ENCODE peak calls at places on chromosome 10, in seven cellular contexts. A, B, P, D, Y, U and Z are unnamed samples.

GRCh38 chr10:120732643-120733313 is 118.4 kb upstream of the WDR11 start:
- DNase-seq in Y (no peak), U (peak; percentile 57), A (no peak), D (no peak), B (no peak), P (no peak), Z (no peak)

GRCh38 chr10:46523881-46524470 is 32.5 kb downstream of the GPRIN2 start:
- DNase-seq in P (peak; percentile 61), B (peak; percentile 57), A (no peak), D (no peak), U (no peak), Y (no peak), Z (peak; percentile 28)

GRCh38 chr10:114990991-114991390 is 53.0 kb downstream of the TRUB1 start:
- DNase-seq in B (no peak), D (no peak), A (no peak), P (no peak), Y (no peak), U (no peak), Z (no peak)

GRCh38 chr10:26112532-26112931 is 104.0 kb upstream of the GAD2 start:
- DNase-seq in D (no peak), P (no peak), B (no peak), U (no peak), Y (no peak), A (no peak), Z (no peak)

GRCh38 chr10:114684085-114684821 is 26.2 kb upstream of the ABLIM1 start:
- DNase-seq in B (peak; percentile 79), D (peak; percentile 38), A (no peak), Y (peak; percentile 50), P (no peak), U (peak; percentile 85), Z (peak; percentile 69)

GRCh38 chr10:92993671-92994304 is 66.8 kb upstream of the CYP26C1 start:
- DNase-seq in P (no peak), A (no peak), D (no peak), B (no peak), Y (no peak), U (no peak), Z (no peak)

GRCh38 chr10:11887381-11888227 is 64.4 kb downstream of the PROSER2 start:
- DNase-seq in A (no peak), D (peak; percentile 53), Y (no peak), P (peak; percentile 59), B (no peak), U (no peak), Z (no peak)

GRCh38 chr10:25113231-25114035 is 61.4 kb upstream of the GPR158 start:
- DNase-seq in A (peak; percentile 71), B (peak; percentile 64), P (no peak), Y (peak; percentile 57), D (peak; percentile 23), U (peak; percentile 64), Z (peak; percentile 85)

GRCh38 chr10:61452655-61453641 is at the start of gene TMEM26:
- DNase-seq in D (peak; percentile 74), B (peak; percentile 52), Y (no peak), P (peak; percentile 82), A (peak; percentile 11), U (peak; percentile 43), Z (no peak)

GRCh38 chr10:54487743-54488142 is 313.3 kb downstream of the PCDH15 start:
- DNase-seq in P (no peak), U (no peak), B (no peak), A (no peak), Y (no peak), D (no peak), Z (no peak)

DNA sequence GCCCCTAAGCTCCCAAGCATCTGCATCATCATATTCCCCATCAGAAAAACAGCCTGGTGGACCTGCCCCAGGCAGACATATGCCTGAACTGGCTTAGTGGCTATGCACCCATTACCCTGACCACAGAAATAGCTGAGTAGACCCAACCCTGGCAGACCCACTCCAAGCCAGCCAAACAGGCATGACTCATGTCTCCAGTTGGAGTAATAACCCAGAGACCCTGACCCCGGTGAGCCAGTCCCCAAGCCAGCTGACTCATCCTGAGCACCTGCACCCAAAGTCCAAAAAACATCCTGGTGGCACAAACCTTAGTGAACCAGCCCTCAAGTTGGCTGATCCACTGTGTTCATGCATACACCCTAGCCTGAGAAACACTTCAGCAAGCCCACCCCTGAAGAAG is 555.9 kb downstream of the GRID1 start:
- DNase-seq in U (no peak), D (no peak), Y (no peak), A (no peak), B (no peak), P (no peak), Z (no peak)
- H3K9me3 ChIP-seq in U (no peaks in the 10 kb centered on the region), D (peaks cover 19% of the 10 kb centered on the region), Y (peaks cover 16% of the 10 kb centered on the region), A (no peaks in the 10 kb centered on the region), B (no peaks in the 10 kb centered on the region), P (peaks cover 59% of the 10 kb centered on the region), Z (peaks cover 32% of the 10 kb centered on the region)

GRCh38 chr10:8063935-8064334 is 9.4 kb downstream of the GATA3 start:
- DNase-seq in P (no peak), D (no peak), Y (no peak), B (no peak), U (peak; percentile 63), A (no peak), Z (no peak)
- H3K27me3 ChIP-seq in P (peaks cover 51% of the 10 kb centered on the region), D (peaks cover 4% of the 10 kb centered on the region), Y (peaks cover 19% of the 10 kb centered on the region), B (peaks cover 26% of the 10 kb centered on the region), U (no peaks in the 10 kb centered on the region), A (no peaks in the 10 kb centered on the region), Z (peaks cover 73% of the 10 kb centered on the region)

GRCh38 chr10:69069090-69070042 is 18.5 kb upstream of the SRGN start:
- DNase-seq in D (no peak), A (no peak), P (no peak), U (no peak), Y (no peak), B (no peak), Z (no peak)

GRCh38 chr10:69070951-69071350 is 17.0 kb upstream of the SRGN start:
- DNase-seq in P (no peak), B (no peak), U (no peak), Y (no peak), A (no peak), D (no peak), Z (no peak)

GRCh38 chr10:69067189-69067588 is 20.7 kb upstream of the SRGN start:
- DNase-seq in P (no peak), A (no peak), D (no peak), Y (no peak), U (no peak), B (no peak), Z (no peak)

GRCh38 chr10:69065406-69066361 is 22.2 kb upstream of the SRGN start:
- DNase-seq in A (no peak), B (no peak), D (no peak), U (peak; percentile 36), P (no peak), Y (no peak), Z (no peak)

GRCh38 chr10:69068549-69068948 is 19.4 kb upstream of the SRGN start:
- DNase-seq in P (no peak), U (no peak), B (no peak), Y (no peak), A (no peak), D (no peak), Z (no peak)
- TF ChIP-seq POLR2AphosphoS5 in P (no peak), U (no peak), B (no peak), Y (no peak), A (no peak), D (no peak), Z (no peak)

GRCh38 chr10:132962623-132963429 is 20.5 kb upstream of the CFAP46 start:
- DNase-seq in Y (no peak), U (no peak), P (no peak), B (no peak), D (no peak), A (no peak), Z (no peak)

GRCh38 chr10:132961864-132962622 is 19.7 kb upstream of the CFAP46 start:
- DNase-seq in D (peak; percentile 82), U (peak; percentile 74), B (peak; percentile 64), Y (peak; percentile 37), A (peak; percentile 63), P (peak; percentile 86), Z (peak; percentile 73)

GRCh38 chr10:132965411-132966057 is 23.2 kb upstream of the CFAP46 start:
- DNase-seq in B (no peak), D (no peak), Y (no peak), A (no peak), U (peak; percentile 9), P (no peak), Z (no peak)

GRCh38 chr10:132964231-132964630 is 21.9 kb upstream of the CFAP46 start:
- DNase-seq in P (peak; percentile 52), Y (no peak), A (no peak), B (peak; percentile 52), U (no peak), D (peak; percentile 60), Z (no peak)

GRCh38 chr10:132963430-132963960 is 21.1 kb upstream of the CFAP46 start:
- DNase-seq in D (peak; percentile 11), P (peak; percentile 61), B (peak; percentile 47), Y (no peak), A (no peak), U (no peak), Z (no peak)
- H3K9me3 ChIP-seq in D (no peaks in the 10 kb centered on the region), P (no peaks in the 10 kb centered on the region), B (no peaks in the 10 kb centered on the region), Y (no peaks in the 10 kb centered on the region), A (no peaks in the 10 kb centered on the region), U (no peaks in the 10 kb centered on the region), Z (no peaks in the 10 kb centered on the region)

GRCh38 chr10:133050376-133050775 is 37.3 kb upstream of the ADGRA1 start:
- DNase-seq in Y (no peak), U (no peak), A (no peak), P (no peak), D (peak; percentile 63), B (no peak), Z (no peak)
- H3K27me3 ChIP-seq in Y (peaks cover 27% of the 10 kb centered on the region), U (no peaks in the 10 kb centered on the region), A (peaks cover 13% of the 10 kb centered on the region), P (peaks cover 57% of the 10 kb centered on the region), D (no peaks in the 10 kb centered on the region), B (peaks cover 52% of the 10 kb centered on the region), Z (no peaks in the 10 kb centered on the region)